ENCODE peak calls at places on chromosomes 13 and 19, in eight cellular contexts. X is CD4-positive, alpha-beta T cell; S is cardiac muscle cell; G is adrenal gland; A is astrocyte of the cerebellum; O is heart right ventricle; Q is left ventricle myocardium inferior; K is osteocyte. M is an unnamed sample.

GRCh38 chr19:18637644-18638630 is 1.1 kb downstream of the KLHL26 start:
- DNase-seq in X (no peak), S (no peak), G (no peak), A (no peak), O (no peak), Q (no peak), K (no peak), M (no peak)

GRCh38 chr19:19748249-19748938 is 15.5 kb upstream of the ZNF14 start:
- DNase-seq in X (no peak), S (no peak), G (no peak), A (no peak), O (no peak), Q (no peak), K (no peak), M (no peak)

GRCh38 chr19:21559444-21559843 is 54.0 kb downstream of the ZNF429 start:
- DNase-seq in X (no peak), S (no peak), G (no peak), A (no peak), O (no peak), Q (no peak), K (no peak), M (no peak)

GRCh38 chr13:114080739-114081561 is 51.5 kb downstream of the RASA3 start:
- DNase-seq in X (no peak), S (no peak), G (peak), A (no peak), O (no peak), Q (peak), K (no peak), M (no peak)

GRCh38 chr13:53138369-53139036 is 109.9 kb downstream of the OLFM4 start:
- DNase-seq in X (no peak), S (no peak), G (no peak), A (no peak), O (no peak), Q (peak), K (no peak), M (no peak)

GRCh38 chr19:34676697-34677385 is at the start of gene SCGB2B2:
- DNase-seq in X (peak), S (peak), G (no peak), A (no peak), O (peak), Q (no peak), K (no peak), M (no peak)

GRCh38 chr13:110274687-110275086 is 32.3 kb downstream of the COL4A1 start:
- DNase-seq in X (no peak), S (no peak), G (no peak), A (no peak), O (no peak), Q (no peak), K (peak), M (no peak)

GRCh38 chr19:45016388-45017314 is 15.4 kb downstream of the RELB start:
- DNase-seq in X (peak), S (peak), G (peak), A (peak), O (peak), Q (peak), K (peak), M (peak)

GRCh38 chr19:54014920-54015560 is 23.6 kb downstream of the CACNG6 start:
- DNase-seq in X (no peak), S (peak), G (no peak), A (no peak), O (no peak), Q (no peak), K (no peak), M (no peak)

GRCh38 chr13:45195421-45195820 is 5.4 kb downstream of the KCTD4 start:
- DNase-seq in X (no peak), S (no peak), G (no peak), A (no peak), O (no peak), Q (no peak), K (no peak), M (no peak)

GRCh38 chr13:28353679-28354078 is 141.2 kb downstream of the FLT1 start:
- DNase-seq in X (no peak), S (no peak), G (no peak), A (no peak), O (no peak), Q (no peak), K (no peak), M (no peak)

GRCh38 chr19:31066385-31066784 is 282.9 kb downstream of the TSHZ3 start:
- DNase-seq in X (no peak), S (no peak), G (no peak), A (peak), O (no peak), Q (no peak), K (no peak), M (no peak)

GRCh38 chr19:7918615-7919421 is 1.3 kb upstream of the SNAPC2 start:
- DNase-seq in X (no peak), S (no peak), G (no peak), A (no peak), O (no peak), Q (no peak), K (no peak), M (no peak)

GRCh38 chr19:6357995-6358394 is 3.3 kb upstream of the CLPP start:
- DNase-seq in X (no peak), S (no peak), G (peak), A (no peak), O (no peak), Q (no peak), K (no peak), M (no peak)

GRCh38 chr13:48412881-48413351 is at the start of gene LPAR6:
- DNase-seq in X (no peak), S (no peak), G (peak), A (peak), O (peak), Q (no peak), K (no peak), M (peak)

GRCh38 chr13:32134241-32134801 is 102.7 kb downstream of the FRY start:
- DNase-seq in X (no peak), S (no peak), G (no peak), A (no peak), O (no peak), Q (no peak), K (no peak), M (no peak)

GRCh38 chr13:84025828-84026227 is 143.6 kb upstream of the SLITRK1 start:
- DNase-seq in X (no peak), S (no peak), G (no peak), A (no peak), O (no peak), Q (no peak), K (no peak), M (no peak)

GRCh38 chr19:51099070-51099382 is 9.2 kb downstream of the CTU1 start:
- DNase-seq in X (no peak), S (no peak), G (no peak), A (no peak), O (no peak), Q (no peak), K (no peak), M (no peak)

GRCh38 chr19:51097166-51097736 is 11.0 kb downstream of the CTU1 start:
- DNase-seq in X (peak), S (peak), G (peak), A (peak), O (peak), Q (peak), K (no peak), M (peak)

GRCh38 chr19:51096473-51097165 is 11.6 kb downstream of the CTU1 start:
- DNase-seq in X (no peak), S (no peak), G (no peak), A (no peak), O (no peak), Q (no peak), K (no peak), M (no peak)

GRCh38 chr19:51097796-51098195 is 10.4 kb downstream of the CTU1 start:
- DNase-seq in X (no peak), S (no peak), G (no peak), A (no peak), O (no peak), Q (no peak), K (no peak), M (no peak)

DNA sequence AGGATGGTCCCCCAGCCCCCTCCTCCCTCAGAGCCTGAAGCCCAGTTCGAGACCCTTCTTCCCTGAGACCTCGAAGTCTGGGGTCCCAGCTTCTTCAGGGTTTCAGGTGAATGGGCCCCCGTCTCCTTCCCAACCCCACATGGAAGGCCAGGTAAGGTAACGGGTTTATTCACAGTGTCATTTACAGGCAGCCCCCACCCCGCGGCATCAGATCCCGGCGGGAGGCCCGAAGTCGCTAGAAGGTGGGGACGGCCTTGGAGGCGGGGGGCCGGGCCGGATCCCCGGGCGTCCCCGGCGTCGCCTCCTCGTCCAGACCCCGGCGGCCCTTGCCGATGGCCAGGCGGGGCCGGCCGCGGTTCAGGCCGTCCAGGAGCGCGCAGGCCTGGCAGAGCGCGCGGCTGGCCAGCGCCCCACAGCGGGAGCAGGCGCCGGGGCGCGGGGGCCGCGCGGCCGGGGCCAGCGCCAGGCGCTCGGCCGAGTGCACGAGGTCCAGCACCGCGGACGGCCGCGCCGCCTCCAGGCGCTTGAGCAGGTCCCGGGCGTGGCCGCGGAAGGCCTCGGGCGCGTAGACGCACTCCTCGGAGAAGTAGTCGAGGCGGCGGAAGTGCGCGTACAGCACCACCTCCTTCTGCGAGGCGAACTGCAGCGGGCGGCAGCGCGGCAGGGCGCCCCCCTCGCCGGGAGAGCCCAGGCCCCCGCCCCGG is 9.7 kb downstream of the CTU1 start:
- DNase-seq in X (peak), S (peak), G (no peak), A (no peak), O (no peak), Q (peak), K (no peak), M (no peak)
- TF ChIP-seq CTCF in X (no peak), S (no peak), G (no peak), A (no peak), O (peak), Q (peak), K (no peak), M (no peak)

GRCh38 chr13:43963726-43964125 is 84.0 kb downstream of the LACC1 start:
- DNase-seq in X (no peak), S (peak), G (no peak), A (no peak), O (no peak), Q (no peak), K (no peak), M (no peak)
- TF ChIP-seq CTCF in X (no peak), S (no peak), G (no peak), A (no peak), O (peak), Q (peak), K (no peak), M (no peak)

DNA sequence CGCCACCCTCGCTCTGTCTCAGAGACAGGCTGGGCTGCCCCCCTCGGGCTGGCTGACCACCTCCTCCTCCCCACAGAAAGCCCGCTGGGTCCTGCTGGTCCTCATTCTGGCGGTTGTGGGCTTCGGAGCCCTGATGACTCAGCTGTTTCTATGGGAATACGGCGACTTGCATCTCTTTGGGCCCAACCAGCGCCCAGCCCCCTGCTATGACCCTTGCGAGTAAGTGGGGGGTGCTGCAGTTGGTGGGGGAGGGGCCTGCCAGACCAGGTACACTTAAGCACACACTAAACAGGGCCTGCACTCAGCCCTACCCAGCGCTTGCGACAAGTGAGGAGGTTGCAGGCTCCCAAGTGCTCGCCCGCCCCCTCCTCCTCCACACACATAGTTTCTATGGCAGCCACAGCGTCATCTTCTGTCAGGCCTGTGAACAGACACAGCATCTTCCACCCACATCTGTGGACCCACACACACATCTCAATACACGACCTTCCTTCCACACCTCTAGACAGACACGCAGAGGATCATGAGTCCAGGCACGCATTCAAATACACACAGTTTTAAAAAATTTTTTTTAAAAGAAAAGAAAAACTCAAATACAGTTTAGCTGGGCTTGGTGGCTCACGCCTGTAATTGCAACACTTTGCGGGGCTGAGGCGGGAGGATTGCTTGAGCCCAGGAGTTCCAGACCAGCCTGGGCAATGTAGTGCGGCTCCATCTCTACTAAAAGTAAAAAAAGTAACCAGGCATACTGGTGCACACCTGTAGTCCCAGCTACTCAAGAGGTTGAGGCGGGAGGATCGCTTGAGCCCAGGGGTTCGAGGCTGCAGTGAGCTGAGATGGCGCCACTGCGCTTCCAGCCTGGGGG is 18.4 kb downstream of the PLD3 start:
- DNase-seq in X (no peak), S (peak), G (no peak), A (peak), O (no peak), Q (no peak), K (no peak), M (peak)
- TF ChIP-seq CTCF in X (no peak), S (no peak), G (no peak), A (no peak), O (no peak), Q (no peak), K (no peak), M (no peak)

GRCh38 chr13:60326273-60326672 is 70.7 kb upstream of the TDRD3 start:
- DNase-seq in X (no peak), S (no peak), G (no peak), A (no peak), O (no peak), Q (no peak), K (no peak), M (no peak)

GRCh38 chr13:60328073-60328472 is 68.9 kb upstream of the TDRD3 start:
- DNase-seq in X (no peak), S (no peak), G (no peak), A (no peak), O (no peak), Q (no peak), K (no peak), M (no peak)

GRCh38 chr13:60331249-60332012 is 65.6 kb upstream of the TDRD3 start:
- DNase-seq in X (no peak), S (no peak), G (no peak), A (no peak), O (no peak), Q (no peak), K (no peak), M (no peak)

GRCh38 chr13:60327551-60327950 is 69.5 kb upstream of the TDRD3 start:
- DNase-seq in X (no peak), S (no peak), G (no peak), A (no peak), O (no peak), Q (no peak), K (no peak), M (no peak)

GRCh38 chr13:60329221-60329983 is 67.6 kb upstream of the TDRD3 start:
- DNase-seq in X (no peak), S (peak), G (peak), A (peak), O (no peak), Q (no peak), K (no peak), M (peak)
- TF ChIP-seq CTCF in X (no peak), S (peak), G (no peak), A (peak), O (peak), Q (peak), K (peak), M (peak)

M was measured in endothelial cell.